ENCODE peak calls at places on chromosomes 5 and 9, in four cellular contexts. Q is T follicular helper cell, P is SK-N-DZ, K is left cardiac atrium. J is an unnamed sample.

GRCh38 chr9:83623634-83623991 is 670 bp downstream of the IDNK start:
- DNase-seq in Q (no peak), P (no peak), K (no peak), J (no peak)

GRCh38 chr9:115548826-115549225 is 430.9 kb upstream of the TNC start:
- DNase-seq in Q (no peak), P (no peak), K (no peak), J (no peak)

GRCh38 chr5:32489791-32490581 is 45.4 kb upstream of the ZFR start:
- DNase-seq in Q (peak; percentile 63), P (peak; percentile 89), K (peak; percentile 86), J (peak; percentile 74)

GRCh38 chr5:124162782-124163532 is 583.5 kb downstream of the ZNF608 start:
- DNase-seq in Q (no peak), P (peak; percentile 20), K (peak; percentile 26), J (peak; percentile 74)

GRCh38 chr9:27377811-27378345 is 80.9 kb upstream of the EQTN start:
- DNase-seq in Q (no peak), P (no peak), K (no peak), J (no peak)

GRCh38 chr5:155049569-155050383 is 36.2 kb downstream of the KIF4B start:
- DNase-seq in Q (no peak), P (no peak), K (no peak), J (no peak)

GRCh38 chr9:113570749-113571711 is 107.5 kb downstream of the RGS3 start:
- DNase-seq in Q (no peak), P (no peak), K (no peak), J (no peak)

GRCh38 chr5:170467000-170467707 is 36.7 kb upstream of the KCNIP1 start:
- DNase-seq in Q (no peak), P (no peak), K (peak; percentile 41), J (no peak)

GRCh38 chr5:31972558-31972957 is 201.6 kb downstream of the GOLPH3 start:
- DNase-seq in Q (no peak), P (peak; percentile 24), K (no peak), J (no peak)

GRCh38 chr9:71509054-71509453 is 259.3 kb downstream of the CEMIP2 start:
- DNase-seq in Q (no peak), P (no peak), K (no peak), J (no peak)

GRCh38 chr9:135366104-135366503 is 113.5 kb upstream of the PPP1R26 start:
- DNase-seq in Q (no peak), P (no peak), K (no peak), J (no peak)

GRCh38 chr9:79221084-79221483 is 350.7 kb upstream of the TLE4 start:
- DNase-seq in Q (no peak), P (no peak), K (no peak), J (no peak)

GRCh38 chr9:121324316-121324715 is 45.7 kb downstream of the STOM start:
- DNase-seq in Q (no peak), P (no peak), K (no peak), J (no peak)

GRCh38 chr9:33289501-33289900 is 815 bp upstream of the NFX1 start:
- DNase-seq in Q (no peak), P (no peak), K (no peak), J (no peak)

GRCh38 chr9:93119953-93120845 is 13.9 kb downstream of the NINJ1 start:
- DNase-seq in Q (no peak), P (peak; percentile 60), K (peak; percentile 95), J (peak; percentile 84)

GRCh38 chr9:6759114-6759977 is 1.6 kb downstream of the KDM4C start:
- DNase-seq in Q (peak; percentile 12), P (peak; percentile 3), K (no peak), J (no peak)

GRCh38 chr9:12813960-12814876 is 39.4 kb downstream of the LURAP1L start:
- DNase-seq in Q (no peak), P (peak; percentile 84), K (peak; percentile 30), J (peak; percentile 15)

GRCh38 chr5:88502179-88503064 is 233.8 kb upstream of the TMEM161B start:
- DNase-seq in Q (no peak), P (no peak), K (no peak), J (no peak)

GRCh38 chr5:59209758-59210359 is 627.0 kb downstream of the RAB3C start:
- DNase-seq in Q (no peak), P (no peak), K (no peak), J (no peak)

GRCh38 chr9:68741751-68742730 is 37.0 kb downstream of the PIP5K1B start:
- DNase-seq in Q (no peak), P (no peak), K (no peak), J (no peak)

GRCh38 chr9:35520404-35520790 is 30.5 kb downstream of the RUSC2 start:
- DNase-seq in Q (no peak), P (no peak), K (no peak), J (no peak)

GRCh38 chr9:129383005-129383414 is 204.9 kb upstream of the IER5L start:
- DNase-seq in Q (no peak), P (no peak), K (peak; percentile 48), J (peak; percentile 39)

GRCh38 chr9:76219555-76220151 is 174.6 kb downstream of the RFK start:
- DNase-seq in Q (no peak), P (peak; percentile 32), K (no peak), J (no peak)

GRCh38 chr9:93085676-93086075 is 10.3 kb upstream of the CARD19 start:
- DNase-seq in Q (no peak), P (no peak), K (no peak), J (peak; percentile 19)

GRCh38 chr5:169637856-169638190 is 748 bp downstream of the DOCK2 start:
- DNase-seq in Q (peak; percentile 54), P (no peak), K (peak; percentile 28), J (no peak)

GRCh38 chr5:37005946-37006540 is 129.5 kb downstream of the NIPBL start:
- DNase-seq in Q (no peak), P (peak; percentile 6), K (no peak), J (no peak)

GRCh38 chr9:109440797-109441287 is 57.3 kb downstream of the PTPN3 start:
- DNase-seq in Q (peak; percentile 9), P (peak; percentile 43), K (peak; percentile 39), J (peak; percentile 79)